ENCODE peak calls at places on chromosomes 6 and 20, in seven cellular contexts. B, Y, V, U, G, J and H are unnamed samples.

GRCh38 chr6:167945937-167946485 is 51.5 kb upstream of the KIF25 start:
- DNase-seq in B (no peak), Y (no peak), V (no peak), U (no peak), G (no peak), J (no peak), H (no peak)

GRCh38 chr6:53230775-53231467 is 82.3 kb upstream of the GCM1 start:
- DNase-seq in B (no peak), Y (no peak), V (no peak), U (no peak), G (no peak), J (no peak), H (no peak)

GRCh38 chr6:16200231-16200941 is 38.0 kb upstream of the GMPR start:
- DNase-seq in B (no peak), Y (no peak), V (no peak), U (no peak), G (no peak), J (no peak), H (no peak)

GRCh38 chr6:155080876-155081845 is 86.0 kb downstream of the TIAM2 start:
- DNase-seq in B (peak), Y (peak), V (no peak), U (no peak), G (peak), J (no peak), H (no peak)

GRCh38 chr6:154086510-154086909 is 47.5 kb downstream of the OPRM1 start:
- DNase-seq in B (no peak), Y (no peak), V (no peak), U (no peak), G (no peak), J (no peak), H (no peak)

GRCh38 chr6:81856872-81857271 is 104.4 kb upstream of the TENT5A start:
- DNase-seq in B (no peak), Y (no peak), V (no peak), U (no peak), G (no peak), J (no peak), H (no peak)

GRCh38 chr6:48315051-48315719 is 204.2 kb upstream of the PTCHD4 start:
- DNase-seq in B (no peak), Y (no peak), V (no peak), U (no peak), G (no peak), J (no peak), H (no peak)

GRCh38 chr6:143884161-143884560 is 19.9 kb downstream of the ZC2HC1B start:
- DNase-seq in B (no peak), Y (peak), V (no peak), U (no peak), G (no peak), J (no peak), H (no peak)

GRCh38 chr6:157440162-157440561 is 59.2 kb downstream of the ZDHHC14 start:
- DNase-seq in B (no peak), Y (no peak), V (no peak), U (no peak), G (no peak), J (no peak), H (no peak)

GRCh38 chr6:16109659-16110300 is 19.1 kb upstream of the MYLIP start:
- DNase-seq in B (no peak), Y (no peak), V (peak), U (peak), G (peak), J (no peak), H (no peak)

GRCh38 chr6:53410508-53411258 is 61.9 kb upstream of the ELOVL5 start:
- DNase-seq in B (peak), Y (peak), V (peak), U (no peak), G (peak), J (peak), H (no peak)

GRCh38 chr6:39365281-39366074 is 43.0 kb upstream of the KCNK16 start:
- DNase-seq in B (no peak), Y (peak), V (no peak), U (no peak), G (peak), J (no peak), H (no peak)

GRCh38 chr6:119481098-119481497 is 131.5 kb upstream of the MAN1A1 start:
- DNase-seq in B (no peak), Y (no peak), V (no peak), U (no peak), G (no peak), J (no peak), H (no peak)

GRCh38 chr6:3601570-3601969 is 144.7 kb upstream of the SLC22A23 start:
- DNase-seq in B (no peak), Y (no peak), V (no peak), U (no peak), G (no peak), J (no peak), H (no peak)

GRCh38 chr6:74115674-74116073 is 419.7 kb downstream of the CD109 start:
- DNase-seq in B (no peak), Y (peak), V (no peak), U (no peak), G (no peak), J (no peak), H (peak)

GRCh38 chr6:16168858-16169257 is 40.0 kb downstream of the MYLIP start:
- DNase-seq in B (peak), Y (peak), V (no peak), U (no peak), G (peak), J (peak), H (no peak)

GRCh38 chr6:153087436-153087835 is 43.6 kb downstream of the RGS17 start:
- DNase-seq in B (no peak), Y (no peak), V (no peak), U (no peak), G (no peak), J (no peak), H (no peak)

GRCh38 chr6:72933216-72933615 is 292.1 kb downstream of the KHDC1L start:
- DNase-seq in B (no peak), Y (no peak), V (no peak), U (no peak), G (peak), J (no peak), H (no peak)

GRCh38 chr6:132929141-132929540 is 114.8 kb downstream of the RPS12 start:
- DNase-seq in B (no peak), Y (no peak), V (no peak), U (no peak), G (no peak), J (no peak), H (no peak)

GRCh38 chr6:170096191-170096802 is 194.6 kb downstream of the DLL1 start:
- DNase-seq in B (no peak), Y (no peak), V (peak), U (peak), G (no peak), J (no peak), H (no peak)

GRCh38 chr6:136012198-136012884 is 160.8 kb downstream of the PDE7B start:
- DNase-seq in B (peak), Y (peak), V (no peak), U (no peak), G (no peak), J (no peak), H (no peak)

GRCh38 chr6:36542041-36542440 is 5.2 kb downstream of the STK38 start:
- DNase-seq in B (no peak), Y (no peak), V (no peak), U (no peak), G (no peak), J (no peak), H (no peak)

GRCh38 chr6:121867095-121867494 is 431.6 kb downstream of the GJA1 start:
- DNase-seq in B (no peak), Y (no peak), V (no peak), U (no peak), G (no peak), J (no peak), H (no peak)

GRCh38 chr6:66897576-66897975 is 1190.5 kb upstream of the EYS start:
- DNase-seq in B (no peak), Y (peak), V (no peak), U (no peak), G (no peak), J (peak), H (no peak)

GRCh38 chr20:47181056-47181862 is 175.2 kb downstream of the ZMYND8 start:
- DNase-seq in B (no peak), Y (peak), V (no peak), U (no peak), G (no peak), J (peak), H (no peak)

DNA sequence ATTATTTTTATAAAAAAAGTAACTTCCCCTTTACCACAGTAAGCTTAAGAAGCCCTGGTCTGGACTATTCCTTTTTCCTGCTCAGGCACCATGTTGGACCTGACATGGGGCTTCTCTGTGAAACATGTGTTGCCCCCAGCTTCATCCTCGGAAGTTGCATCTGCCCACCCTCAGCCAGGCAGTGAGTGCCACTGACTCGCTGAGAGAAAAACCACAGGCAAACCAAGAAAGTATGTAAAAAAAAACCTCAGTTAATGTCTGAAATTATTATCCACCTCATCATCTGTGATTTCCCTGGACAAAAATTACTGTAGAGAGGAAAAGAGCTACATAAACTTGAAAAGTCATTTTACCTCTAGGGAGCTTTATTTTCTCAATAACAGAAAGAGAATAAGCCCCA is 109.9 kb upstream of the MCHR2 start:
- DNase-seq in B (no peak), Y (no peak), V (no peak), U (no peak), G (no peak), J (no peak), H (no peak)
- TF ChIP-seq CTCF in B (no peak), Y (no peak), V (no peak), U (no peak), G (no peak), J (no peak), H (no peak)

GRCh38 chr6:142088858-142089216 is 43.9 kb upstream of the GJE1 start:
- DNase-seq in B (peak), Y (peak), V (peak), U (no peak), G (no peak), J (no peak), H (no peak)

GRCh38 chr6:142087950-142088857 is 44.5 kb upstream of the GJE1 start:
- DNase-seq in B (no peak), Y (no peak), V (no peak), U (no peak), G (no peak), J (no peak), H (no peak)
- H3K4me3 ChIP-seq in B (peak), Y (no peak), V (no peak), U (no peak), G (no peak), J (no peak), H (no peak)

GRCh38 chr6:43773050-43773956 is 3.3 kb downstream of the VEGFA start:
- DNase-seq in B (peak), Y (peak), V (peak), U (peak), G (peak), J (peak), H (no peak)

GRCh38 chr6:43773981-43774775 is 4.2 kb downstream of the VEGFA start:
- DNase-seq in B (no peak), Y (no peak), V (peak), U (peak), G (no peak), J (no peak), H (no peak)

GRCh38 chr6:43771210-43771857 is 1.3 kb downstream of the VEGFA start:
- DNase-seq in B (peak), Y (peak), V (peak), U (peak), G (peak), J (peak), H (no peak)

GRCh38 chr6:43771858-43772570 is 2.0 kb downstream of the VEGFA start:
- DNase-seq in B (peak), Y (no peak), V (peak), U (peak), G (peak), J (peak), H (no peak)

DNA sequence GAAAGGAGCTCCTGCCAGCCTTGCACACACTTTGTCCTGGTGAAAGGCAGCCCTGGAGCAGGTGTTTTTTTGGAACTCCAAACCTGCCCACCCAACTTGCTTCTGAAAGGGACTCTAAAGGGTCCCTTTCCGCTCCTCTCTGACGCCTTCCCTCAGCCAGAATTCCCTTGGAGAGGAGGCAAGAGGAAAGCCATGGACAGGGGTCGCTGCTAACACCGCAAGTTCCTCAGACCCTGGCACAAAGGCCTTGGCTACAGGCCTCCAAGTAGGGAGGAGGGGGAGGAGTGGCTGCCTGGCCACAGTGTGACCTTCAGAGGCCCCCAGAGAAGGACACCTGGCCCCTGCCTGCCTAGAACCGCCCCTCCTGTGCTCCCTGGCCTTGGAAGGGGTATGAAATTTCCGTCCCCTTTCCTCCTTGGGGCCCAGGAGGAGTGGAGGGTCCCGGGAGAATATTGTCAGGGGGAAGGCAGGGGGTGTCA is 2.6 kb downstream of the VEGFA start:
- DNase-seq in B (peak), Y (no peak), V (peak), U (peak), G (peak), J (peak), H (no peak)
- TF ChIP-seq CTCF in B (peak), Y (peak), V (no peak), U (no peak), G (peak), J (no peak), H (peak)

GRCh38 chr6:89087881-89088280 is 7.3 kb downstream of the PNRC1 start:
- DNase-seq in B (no peak), Y (no peak), V (no peak), U (no peak), G (no peak), J (no peak), H (no peak)

GRCh38 chr6:89084542-89084941 is 4.0 kb downstream of the PNRC1 start:
- DNase-seq in B (no peak), Y (no peak), V (no peak), U (no peak), G (no peak), J (no peak), H (no peak)

GRCh38 chr6:89085409-89086012 is 5.0 kb downstream of the PNRC1 start:
- DNase-seq in B (no peak), Y (no peak), V (no peak), U (no peak), G (no peak), J (no peak), H (no peak)

GRCh38 chr6:89082439-89082838 is 1.9 kb downstream of the PNRC1 start:
- DNase-seq in B (no peak), Y (peak), V (no peak), U (no peak), G (no peak), J (peak), H (peak)

DNA sequence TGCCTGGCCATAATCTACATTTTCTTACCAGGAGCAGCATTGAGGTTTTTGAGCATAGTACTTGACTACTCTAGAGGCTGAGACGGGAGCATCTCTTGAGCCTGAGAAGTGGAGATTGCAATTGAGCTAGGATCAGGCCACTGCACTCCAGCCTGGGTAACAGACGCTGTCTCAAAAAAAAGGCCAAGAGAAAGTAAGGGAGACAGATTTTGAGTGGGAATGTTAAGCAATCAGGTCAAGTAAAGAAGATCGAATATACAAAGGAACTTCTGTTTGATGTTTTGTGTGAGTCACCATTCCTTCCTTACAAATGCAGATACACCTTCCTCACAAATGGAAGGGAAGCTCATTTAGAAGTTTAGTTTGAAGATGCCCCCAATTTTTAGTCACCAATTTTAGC is 4.4 kb downstream of the PNRC1 start:
- DNase-seq in B (no peak), Y (no peak), V (no peak), U (no peak), G (no peak), J (no peak), H (no peak)
- H3K4me3 ChIP-seq in B (no peak), Y (no peak), V (peak), U (no peak), G (no peak), J (no peak), H (no peak)

GRCh38 chr6:125769147-125769783 is 19.8 kb downstream of the HEY2 start:
- DNase-seq in B (no peak), Y (no peak), V (no peak), U (no peak), G (no peak), J (no peak), H (no peak)
- TF ChIP-seq CTCF in B (no peak), Y (no peak), V (no peak), U (no peak), G (no peak), J (no peak), H (no peak)

DNA sequence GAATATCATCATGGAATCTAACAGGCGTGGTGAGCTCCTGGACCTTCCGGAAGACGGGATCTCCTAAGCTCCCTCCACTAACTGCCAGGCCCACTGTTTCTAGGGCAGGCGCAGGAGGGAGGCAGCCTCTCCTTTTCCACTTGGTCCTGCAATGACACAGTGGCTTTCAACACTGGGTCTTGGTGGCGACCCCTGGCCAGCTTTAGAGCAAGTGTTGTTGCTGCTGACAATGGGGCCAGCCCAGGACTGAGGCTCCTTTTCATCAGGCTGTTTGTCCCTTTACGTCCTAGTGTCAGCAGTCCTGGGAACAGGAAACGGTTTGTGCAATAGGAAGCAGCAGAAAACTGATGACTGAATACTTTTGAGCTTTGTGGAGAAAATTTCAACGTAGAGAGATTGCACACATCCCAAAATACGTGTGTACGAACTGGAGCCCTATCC is 9.7 kb upstream of the QKI start:
- DNase-seq in B (peak), Y (peak), V (peak), U (peak), G (no peak), J (no peak), H (no peak)
- H3K4me3 ChIP-seq in B (no peak), Y (no peak), V (peak), U (no peak), G (no peak), J (no peak), H (no peak)